ENCODE peak calls at places on chromosomes 6 and 20, in five cellular contexts. G is activated effector memory CD4-positive, alpha-beta T cell treated with anti-CD3 and anti-CD28 coated beads, Interleukin-2, amount 50 U/mL, for 16 hours; O is Right ventricle myocardium superior; I is HTR-8/SVneo; H is iPS-NIHi11. L is an unnamed sample.

GRCh38 chr6:81797594-81797993 is 45.1 kb upstream of the TENT5A start:
- DNase-seq in G (no peak), O (no peak), I (no peak), H (no peak), L (no peak)

GRCh38 chr20:34522969-34523871 is 7.0 kb downstream of the DYNLRB1 start:
- DNase-seq in G (peak; percentile 80), O (no peak), I (peak; percentile 63), H (peak; percentile 75), L (no peak)

GRCh38 chr6:47663462-47664216 is 34.7 kb upstream of the ADGRF4 start:
- DNase-seq in G (no peak), O (no peak), I (no peak), H (no peak), L (no peak)

GRCh38 chr6:24504274-24504641 is 9.5 kb downstream of the ALDH5A1 start:
- DNase-seq in G (no peak), O (no peak), I (no peak), H (no peak), L (no peak)

GRCh38 chr6:21064716-21065340 is 528.7 kb upstream of the SOX4 start:
- DNase-seq in G (no peak), O (no peak), I (no peak), H (no peak), L (no peak)

GRCh38 chr6:166106076-166106686 is 61.5 kb downstream of the TBXT start:
- DNase-seq in G (peak; percentile 85), O (peak; percentile 82), I (peak; percentile 27), H (peak; percentile 72), L (no peak)

GRCh38 chr6:155154158-155154830 is 109.5 kb upstream of the CLDN20 start:
- DNase-seq in G (peak; percentile 70), O (no peak), I (peak; percentile 51), H (no peak), L (no peak)

GRCh38 chr6:52964318-52964717 is 30.8 kb downstream of the GSTA4 start:
- DNase-seq in G (no peak), O (no peak), I (no peak), H (no peak), L (no peak)

GRCh38 chr6:167824591-167825041 is 2.1 kb upstream of the AFDN start:
- DNase-seq in G (no peak), O (no peak), I (no peak), H (no peak), L (no peak)

GRCh38 chr6:55449219-55449618 is 122.0 kb downstream of the GFRAL start:
- DNase-seq in G (no peak), O (no peak), I (no peak), H (peak; percentile 7), L (no peak)

GRCh38 chr6:57173056-57173885 is 1.1 kb downstream of the BAG2 start:
- DNase-seq in G (peak; percentile 66), O (no peak), I (peak; percentile 39), H (peak; percentile 29), L (no peak)